ENCODE peak calls at places on chromosomes 3 and 15, in six cellular contexts. K is transverse colon; O is neuronal stem cell; C is left ventricle myocardium inferior; V is CD8-positive, alpha-beta T cell; U is CD4-positive, alpha-beta memory T cell. F is an unnamed sample. For H3K4me1, the result is how much of the 10 kb centered on the place peaks cover.

GRCh38 chr3:150583028-150583427 is 20.1 kb upstream of the SELENOT start:
- DNase-seq in K (no peak), O (no peak), C (no peak), V (no peak), U (no peak), F (no peak)

GRCh38 chr15:49817100-49817499 is 196.3 kb downstream of the DTWD1 start:
- DNase-seq in K (no peak), O (no peak), C (no peak), V (no peak), U (no peak), F (no peak)

GRCh38 chr3:113695426-113695817 is 1.0 kb downstream of the USF3 start:
- DNase-seq in K (no peak), O (no peak), C (no peak), V (no peak), U (no peak), F (no peak)

GRCh38 chr3:120357807-120358206 is 8.7 kb upstream of the LRRC58 start:
- DNase-seq in K (no peak), O (no peak), C (no peak), V (no peak), U (no peak), F (no peak)

GRCh38 chr15:68795298-68795848 is 25.3 kb downstream of the ANP32A start:
- DNase-seq in K (peak), O (peak), C (peak), V (peak), U (peak), F (peak)

GRCh38 chr3:141940204-141940776 is 63.8 kb downstream of the ATP1B3 start:
- DNase-seq in K (peak), O (no peak), C (no peak), V (no peak), U (no peak), F (peak)

GRCh38 chr15:38476120-38476519 is 22.2 kb downstream of the FAM98B start:
- DNase-seq in K (no peak), O (no peak), C (no peak), V (no peak), U (no peak), F (no peak)

GRCh38 chr3:97990624-97991277 is 18.5 kb upstream of the RIOX2 start:
- DNase-seq in K (no peak), O (no peak), C (no peak), V (no peak), U (no peak), F (no peak)

GRCh38 chr3:14281053-14281452 is 102.4 kb downstream of the LSM3 start:
- DNase-seq in K (no peak), O (no peak), C (no peak), V (no peak), U (no peak), F (no peak)

GRCh38 chr3:120713262-120713661 is 29.1 kb downstream of the RABL3 start:
- DNase-seq in K (no peak), O (no peak), C (no peak), V (no peak), U (no peak), F (no peak)

GRCh38 chr3:22156868-22157267 is 405.9 kb upstream of the ZNF385D start:
- DNase-seq in K (peak), O (no peak), C (no peak), V (no peak), U (no peak), F (no peak)

GRCh38 chr15:83014205-83014653 is 2.8 kb upstream of the C15orf40 start:
- DNase-seq in K (no peak), O (no peak), C (no peak), V (no peak), U (no peak), F (no peak)

GRCh38 chr3:127069814-127070440 is 87.0 kb downstream of the PLXNA1 start:
- DNase-seq in K (no peak), O (no peak), C (no peak), V (no peak), U (no peak), F (no peak)

GRCh38 chr3:127141921-127142730 is 50.8 kb upstream of the PRR23E start:
- DNase-seq in K (peak), O (no peak), C (no peak), V (no peak), U (no peak), F (peak)

GRCh38 chr3:66113542-66113941 is 74.8 kb upstream of the MAGI1 start:
- DNase-seq in K (no peak), O (no peak), C (no peak), V (no peak), U (no peak), F (no peak)

GRCh38 chr15:64246364-64247189 is 83.8 kb upstream of the PPIB start:
- DNase-seq in K (no peak), O (peak), C (no peak), V (no peak), U (no peak), F (peak)

GRCh38 chr15:40282870-40283614 is at the start of gene ANKRD63:
- DNase-seq in K (peak), O (no peak), C (no peak), V (peak), U (no peak), F (no peak)

GRCh38 chr3:13637953-13638352 is 89.0 kb downstream of the FBLN2 start:
- DNase-seq in K (no peak), O (no peak), C (no peak), V (no peak), U (no peak), F (no peak)

GRCh38 chr15:70299931-70300858 is 202.5 kb upstream of the TLE3 start:
- DNase-seq in K (peak), O (no peak), C (no peak), V (peak), U (peak), F (no peak)

GRCh38 chr3:152087153-152087552 is 181.6 kb upstream of the MBNL1 start:
- DNase-seq in K (no peak), O (no peak), C (no peak), V (no peak), U (no peak), F (no peak)

GRCh38 chr3:165532851-165533250 is 304.4 kb downstream of the BCHE start:
- DNase-seq in K (no peak), O (no peak), C (no peak), V (no peak), U (no peak), F (no peak)

GRCh38 chr3:30626443-30627181 is 20.2 kb downstream of the TGFBR2 start:
- DNase-seq in K (no peak), O (no peak), C (no peak), V (no peak), U (no peak), F (no peak)

GRCh38 chr3:111928613-111929012 is 50.2 kb upstream of the ABHD10 start:
- DNase-seq in K (no peak), O (no peak), C (no peak), V (no peak), U (no peak), F (no peak)
- H3K4me1 ChIP-seq in K (under half), O (under half), C (half or more), V (under half), U (under half), F (under half)

GRCh38 chr3:23944007-23944760 is 902 bp upstream of the NR1D2 start:
- DNase-seq in K (no peak), O (peak), C (no peak), V (no peak), U (peak), F (no peak)

GRCh38 chr3:23944861-23945652 is at the start of gene NR1D2:
- DNase-seq in K (peak), O (peak), C (peak), V (peak), U (peak), F (peak)

GRCh38 chr3:23942546-23942945 is 2.5 kb upstream of the NR1D2 start:
- DNase-seq in K (no peak), O (no peak), C (no peak), V (no peak), U (no peak), F (no peak)

GRCh38 chr3:23945903-23946751 is 1.0 kb downstream of the NR1D2 start:
- DNase-seq in K (peak), O (peak), C (peak), V (peak), U (peak), F (peak)

DNA sequence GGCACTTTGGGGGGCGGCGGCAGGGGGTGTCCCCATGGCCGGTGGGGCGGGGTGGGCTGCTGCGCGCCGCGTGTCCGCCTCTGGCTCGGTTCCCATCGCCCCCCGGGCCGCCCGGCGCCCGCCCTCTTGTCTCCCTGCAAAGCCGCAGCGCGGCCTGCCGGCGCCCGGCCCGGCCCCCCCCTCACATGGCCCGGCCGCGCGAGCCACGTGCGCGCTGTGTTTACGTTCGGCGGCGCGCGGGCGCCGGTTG is 492 bp downstream of the NR1D2 start:
- DNase-seq in K (no peak), O (no peak), C (no peak), V (no peak), U (no peak), F (no peak)
- H3K4me3 ChIP-seq in K (peak), O (peak), C (peak), V (no peak), U (peak), F (peak)

DNA sequence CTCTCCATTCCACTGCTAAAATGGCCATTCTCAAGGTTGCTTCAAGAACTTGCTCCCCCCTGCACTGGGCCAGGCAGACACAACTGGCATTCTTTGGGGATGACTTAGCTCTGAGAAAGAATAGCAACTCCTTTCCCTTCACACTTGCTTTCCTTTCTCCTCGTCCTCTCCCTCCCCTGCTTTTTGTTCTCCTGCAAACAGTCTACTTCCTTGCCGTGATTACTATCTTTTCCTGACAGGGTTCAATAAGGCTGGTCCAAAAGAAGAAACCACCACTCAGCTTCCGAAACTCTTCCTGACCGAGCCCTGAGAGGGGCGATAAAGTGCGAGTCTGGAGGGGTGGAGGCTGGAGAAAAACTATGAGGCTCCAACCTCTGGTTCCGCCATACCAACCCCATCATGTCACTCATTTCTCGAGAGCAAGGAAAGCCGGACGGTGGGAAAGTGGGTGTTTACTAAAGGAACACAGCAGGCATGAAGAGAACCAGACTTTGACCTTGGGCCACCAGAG is 5.0 kb downstream of the AMOTL2 start:
- DNase-seq in K (no peak), O (no peak), C (no peak), V (no peak), U (no peak), F (no peak)
- H3K4me1 ChIP-seq in K (half or more), O (half or more), C (half or more), V (under half), U (under half), F (under half)

GRCh38 chr3:143731776-143732175 is 116.5 kb downstream of the SLC9A9 start:
- DNase-seq in K (no peak), O (no peak), C (no peak), V (no peak), U (no peak), F (no peak)
- H3K4me3 ChIP-seq in K (no peak), O (no peak), C (no peak), V (no peak), U (no peak), F (no peak)

GRCh38 chr15:88609344-88609743 is 11.8 kb upstream of the AEN start:
- DNase-seq in K (no peak), O (no peak), C (no peak), V (no peak), U (no peak), F (no peak)
- H3K4me1 ChIP-seq in K (under half), O (under half), C (under half), V (under half), U (under half), F (under half)